ENCODE peak calls at places on chromosomes 12 and 14, in ten cellular contexts. V is breast epithelium, F is stomach, L is K562, X is prostate gland, O is HL-60, E is transverse colon, M is spleen, D is Panc1, P is HepG2. K is an unnamed sample.

GRCh38 chr12:118850244-118850825 is 131.0 kb upstream of the SRRM4 start:
- DNase-seq in V (no peak), F (no peak), L (peak; percentile 74), X (no peak), O (peak; percentile 17), E (peak; percentile 10), M (no peak), D (no peak), P (peak; percentile 22), K (peak; percentile 82)

GRCh38 chr14:90536092-90536491 is 139.3 kb downstream of the CALM1 start:
- DNase-seq in V (peak; percentile 62), F (no peak), L (no peak), X (no peak), O (peak; percentile 12), E (no peak), M (no peak), D (no peak), P (no peak), K (no peak)

GRCh38 chr12:53097207-53097563 is 282 bp upstream of the IGFBP6 start:
- DNase-seq in V (no peak), F (no peak), L (no peak), X (no peak), O (no peak), E (no peak), M (no peak), D (no peak), P (no peak), K (peak; percentile 66)

GRCh38 chr14:26594148-26594547 is 3.7 kb downstream of the NOVA1 start:
- DNase-seq in V (no peak), F (no peak), L (no peak), X (no peak), O (no peak), E (no peak), M (no peak), D (no peak), P (no peak), K (no peak)

GRCh38 chr14:52012635-52013034 is 23.3 kb downstream of the RTRAF start:
- DNase-seq in V (no peak), F (no peak), L (no peak), X (no peak), O (no peak), E (no peak), M (no peak), D (no peak), P (no peak), K (peak; percentile 27)

GRCh38 chr12:98828802-98829600 is 183.9 kb downstream of the APAF1 start:
- DNase-seq in V (no peak), F (no peak), L (no peak), X (no peak), O (no peak), E (no peak), M (no peak), D (no peak), P (peak; percentile 22), K (no peak)

GRCh38 chr12:51827925-51828818 is 20.3 kb downstream of the FIGNL2 start:
- DNase-seq in V (peak; percentile 41), F (peak; percentile 70), L (peak; percentile 31), X (no peak), O (peak; percentile 52), E (peak; percentile 68), M (no peak), D (no peak), P (no peak), K (no peak)

GRCh38 chr14:99887407-99887806 is 94.2 kb downstream of the EML1 start:
- DNase-seq in V (no peak), F (no peak), L (no peak), X (no peak), O (no peak), E (no peak), M (no peak), D (no peak), P (no peak), K (no peak)

GRCh38 chr12:52037248-52037861 is 13.9 kb upstream of the NR4A1 start:
- DNase-seq in V (peak; percentile 68), F (peak; percentile 54), L (peak; percentile 57), X (no peak), O (no peak), E (peak; percentile 61), M (peak; percentile 84), D (no peak), P (no peak), K (peak; percentile 79)

GRCh38 chr12:89883630-89884364 is 175.2 kb upstream of the ATP2B1 start:
- DNase-seq in V (peak; percentile 20), F (no peak), L (no peak), X (no peak), O (no peak), E (no peak), M (no peak), D (no peak), P (no peak), K (peak; percentile 77)

GRCh38 chr12:123232472-123232806 is 502 bp downstream of the MPHOSPH9 start:
- DNase-seq in V (no peak), F (no peak), L (no peak), X (peak; percentile 20), O (no peak), E (no peak), M (no peak), D (no peak), P (no peak), K (no peak)

GRCh38 chr12:7695159-7695930 is at the start of gene GDF3:
- DNase-seq in V (no peak), F (no peak), L (no peak), X (no peak), O (no peak), E (no peak), M (no peak), D (no peak), P (no peak), K (peak; percentile 36)

GRCh38 chr14:63901434-63902085 is 48.8 kb downstream of the SYNE2 start:
- DNase-seq in V (no peak), F (no peak), L (no peak), X (no peak), O (peak; percentile 72), E (no peak), M (no peak), D (no peak), P (no peak), K (no peak)
- TF ChIP-seq POLR2AphosphoS5 in V (no peak), F (no peak), L (no peak), X (no peak), O (peak; percentile 96), E (peak; percentile 39), M (no peak), D (no peak), P (no peak), K (no peak)

GRCh38 chr12:65999564-66000280 is 130.8 kb downstream of the LLPH start:
- DNase-seq in V (no peak), F (no peak), L (no peak), X (no peak), O (no peak), E (no peak), M (no peak), D (no peak), P (no peak), K (no peak)

GRCh38 chr12:66004922-66005703 is 125.4 kb downstream of the LLPH start:
- DNase-seq in V (no peak), F (no peak), L (no peak), X (no peak), O (no peak), E (no peak), M (no peak), D (no peak), P (peak; percentile 18), K (no peak)

GRCh38 chr12:66000958-66001357 is 129.6 kb downstream of the LLPH start:
- DNase-seq in V (no peak), F (no peak), L (no peak), X (no peak), O (no peak), E (no peak), M (no peak), D (no peak), P (no peak), K (no peak)

GRCh38 chr12:66003951-66004350 is 126.6 kb downstream of the LLPH start:
- DNase-seq in V (no peak), F (no peak), L (no peak), X (no peak), O (no peak), E (no peak), M (no peak), D (no peak), P (no peak), K (no peak)

GRCh38 chr12:66002812-66003211 is 127.7 kb downstream of the LLPH start:
- DNase-seq in V (no peak), F (no peak), L (no peak), X (no peak), O (no peak), E (no peak), M (no peak), D (no peak), P (no peak), K (no peak)
- TF ChIP-seq CTCF in V (no peak), F (no peak), L (no peak), X (no peak), O (no peak), E (no peak), M (no peak), D (no peak), P (no peak), K (no peak)

DNA sequence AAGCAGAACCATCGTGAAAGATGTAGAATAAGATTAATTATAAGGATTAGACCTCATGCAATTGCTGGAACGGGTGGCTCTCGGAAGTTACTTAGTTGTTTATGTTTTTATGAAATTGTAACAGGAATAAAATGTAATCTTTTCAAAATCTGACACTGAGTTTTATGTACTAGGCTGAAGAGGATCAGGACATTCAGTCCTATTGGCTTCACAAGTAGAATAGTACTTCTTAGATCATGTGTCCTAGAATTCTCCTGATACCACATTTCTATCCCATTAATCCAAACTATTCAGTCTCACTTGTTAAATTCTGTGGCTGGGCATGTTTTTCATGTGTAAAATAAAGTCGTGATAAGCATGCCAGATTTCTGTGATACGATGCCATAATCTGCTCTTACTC is 423.5 kb upstream of the OR4E1 start:
- DNase-seq in V (no peak), F (no peak), L (no peak), X (no peak), O (no peak), E (no peak), M (no peak), D (no peak), P (no peak), K (no peak)
- TF ChIP-seq POLR2AphosphoS5 in V (no peak), F (peak; percentile 32), L (no peak), X (peak; percentile 14), O (no peak), E (peak; percentile 78), M (no peak), D (no peak), P (no peak), K (no peak)

GRCh38 chr14:86457729-86458128 is 927.8 kb downstream of the FLRT2 start:
- DNase-seq in V (no peak), F (no peak), L (no peak), X (no peak), O (no peak), E (no peak), M (no peak), D (no peak), P (no peak), K (no peak)

GRCh38 chr14:86464386-86464785 is 934.4 kb downstream of the FLRT2 start:
- DNase-seq in V (no peak), F (no peak), L (no peak), X (no peak), O (no peak), E (no peak), M (no peak), D (no peak), P (no peak), K (no peak)

GRCh38 chr14:86462193-86462592 is 932.2 kb downstream of the FLRT2 start:
- DNase-seq in V (no peak), F (no peak), L (no peak), X (no peak), O (peak; percentile 6), E (no peak), M (no peak), D (no peak), P (peak; percentile 40), K (peak; percentile 69)
- TF ChIP-seq CTCF in V (no peak), F (peak; percentile 33), L (no peak), X (no peak), O (no peak), E (peak; percentile 38), M (no peak), D (peak; percentile 37), P (peak; percentile 65), K (peak; percentile 68)

K was measured in GM23338.